ENCODE peak calls at places on chromosomes 3 and 15, in nine cellular contexts. One of them, this sample, is unnamed.

GRCh38 chr15:99181544-99181943 is 67.8 kb downstream of the TTC23 start:
- DNase-seq in astrocyte of the spinal cord: no peak
- DNase-seq in retina: peak; percentile 22
- DNase-seq in type B pancreatic cell: no peak
- DNase-seq in C1 segment of cervical spinal cord: no peak
- DNase-seq in RPMI8226: no peak
- DNase-seq in hepatocyte: no peak
- DNase-seq in globus pallidus: peak; percentile 13
- DNase-seq in neural crest cell: no peak
- DNase-seq in this sample: peak; percentile 89

GRCh38 chr15:56295433-56295832 is 51.8 kb upstream of the RFX7 start:
- DNase-seq in astrocyte of the spinal cord: no peak
- DNase-seq in retina: no peak
- DNase-seq in type B pancreatic cell: no peak
- DNase-seq in C1 segment of cervical spinal cord: no peak
- DNase-seq in RPMI8226: no peak
- DNase-seq in hepatocyte: no peak
- DNase-seq in globus pallidus: no peak
- DNase-seq in neural crest cell: no peak
- DNase-seq in this sample: no peak

GRCh38 chr15:90019611-90020010 is 18.5 kb downstream of the ZNF710 start:
- DNase-seq in astrocyte of the spinal cord: no peak
- DNase-seq in retina: no peak
- DNase-seq in type B pancreatic cell: no peak
- DNase-seq in C1 segment of cervical spinal cord: no peak
- DNase-seq in RPMI8226: no peak
- DNase-seq in hepatocyte: no peak
- DNase-seq in globus pallidus: no peak
- DNase-seq in neural crest cell: no peak
- DNase-seq in this sample: no peak

GRCh38 chr3:158074591-158074990 is 31.6 kb downstream of the SHOX2 start:
- DNase-seq in astrocyte of the spinal cord: no peak
- DNase-seq in retina: no peak
- DNase-seq in type B pancreatic cell: no peak
- DNase-seq in C1 segment of cervical spinal cord: no peak
- DNase-seq in RPMI8226: no peak
- DNase-seq in hepatocyte: no peak
- DNase-seq in globus pallidus: no peak
- DNase-seq in neural crest cell: no peak
- DNase-seq in this sample: no peak

GRCh38 chr3:43401171-43401570 is 114.8 kb downstream of the SNRK start:
- DNase-seq in astrocyte of the spinal cord: no peak
- DNase-seq in retina: no peak
- DNase-seq in type B pancreatic cell: no peak
- DNase-seq in C1 segment of cervical spinal cord: no peak
- DNase-seq in RPMI8226: no peak
- DNase-seq in hepatocyte: no peak
- DNase-seq in globus pallidus: no peak
- DNase-seq in neural crest cell: no peak
- DNase-seq in this sample: no peak

GRCh38 chr3:67646586-67647234 is 7.7 kb downstream of the SUCLG2 start:
- DNase-seq in astrocyte of the spinal cord: peak; percentile 52
- DNase-seq in retina: no peak
- DNase-seq in type B pancreatic cell: no peak
- DNase-seq in C1 segment of cervical spinal cord: no peak
- DNase-seq in RPMI8226: no peak
- DNase-seq in hepatocyte: no peak
- DNase-seq in globus pallidus: no peak
- DNase-seq in neural crest cell: no peak
- DNase-seq in this sample: no peak

GRCh38 chr3:151726016-151726415 is 7.7 kb upstream of the AADACL2 start:
- DNase-seq in astrocyte of the spinal cord: no peak
- DNase-seq in retina: no peak
- DNase-seq in type B pancreatic cell: no peak
- DNase-seq in C1 segment of cervical spinal cord: no peak
- DNase-seq in RPMI8226: no peak
- DNase-seq in hepatocyte: no peak
- DNase-seq in globus pallidus: no peak
- DNase-seq in neural crest cell: no peak
- DNase-seq in this sample: no peak

GRCh38 chr15:92000709-92001108 is 147.2 kb downstream of the SLCO3A1 start:
- DNase-seq in astrocyte of the spinal cord: no peak
- DNase-seq in retina: peak; percentile 56
- DNase-seq in type B pancreatic cell: no peak
- DNase-seq in C1 segment of cervical spinal cord: no peak
- DNase-seq in RPMI8226: no peak
- DNase-seq in hepatocyte: no peak
- DNase-seq in globus pallidus: no peak
- DNase-seq in neural crest cell: peak; percentile 14
- DNase-seq in this sample: no peak

GRCh38 chr3:15989419-15989818 is 185.1 kb upstream of the GALNT15 start:
- DNase-seq in astrocyte of the spinal cord: no peak
- DNase-seq in retina: no peak
- DNase-seq in type B pancreatic cell: no peak
- DNase-seq in C1 segment of cervical spinal cord: no peak
- DNase-seq in RPMI8226: no peak
- DNase-seq in hepatocyte: no peak
- DNase-seq in globus pallidus: no peak
- DNase-seq in neural crest cell: no peak
- DNase-seq in this sample: no peak

GRCh38 chr3:66998899-66999235 is 760 bp downstream of the KBTBD8 start:
- DNase-seq in astrocyte of the spinal cord: peak; percentile 40
- DNase-seq in retina: no peak
- DNase-seq in type B pancreatic cell: no peak
- DNase-seq in C1 segment of cervical spinal cord: peak; percentile 42
- DNase-seq in RPMI8226: no peak
- DNase-seq in hepatocyte: no peak
- DNase-seq in globus pallidus: no peak
- DNase-seq in neural crest cell: no peak
- DNase-seq in this sample: no peak

GRCh38 chr3:173092038-173092437 is 49.0 kb downstream of the SPATA16 start:
- DNase-seq in astrocyte of the spinal cord: no peak
- DNase-seq in retina: no peak
- DNase-seq in type B pancreatic cell: no peak
- DNase-seq in C1 segment of cervical spinal cord: no peak
- DNase-seq in RPMI8226: no peak
- DNase-seq in hepatocyte: no peak
- DNase-seq in globus pallidus: no peak
- DNase-seq in neural crest cell: no peak
- DNase-seq in this sample: no peak

GRCh38 chr3:172836390-172836997 is 86.0 kb downstream of the ECT2 start:
- DNase-seq in astrocyte of the spinal cord: peak; percentile 49
- DNase-seq in retina: no peak
- DNase-seq in type B pancreatic cell: no peak
- DNase-seq in C1 segment of cervical spinal cord: no peak
- DNase-seq in RPMI8226: peak; percentile 71
- DNase-seq in hepatocyte: peak; percentile 57
- DNase-seq in globus pallidus: peak; percentile 55
- DNase-seq in neural crest cell: peak; percentile 57
- DNase-seq in this sample: no peak

GRCh38 chr3:29853841-29854397 is 573.0 kb downstream of the RBMS3 start:
- DNase-seq in astrocyte of the spinal cord: no peak
- DNase-seq in retina: no peak
- DNase-seq in type B pancreatic cell: no peak
- DNase-seq in C1 segment of cervical spinal cord: no peak
- DNase-seq in RPMI8226: no peak
- DNase-seq in hepatocyte: no peak
- DNase-seq in globus pallidus: no peak
- DNase-seq in neural crest cell: no peak
- DNase-seq in this sample: no peak

GRCh38 chr15:66165856-66166255 is 87.7 kb downstream of the MEGF11 start:
- DNase-seq in astrocyte of the spinal cord: no peak
- DNase-seq in retina: no peak
- DNase-seq in type B pancreatic cell: no peak
- DNase-seq in C1 segment of cervical spinal cord: no peak
- DNase-seq in RPMI8226: no peak
- DNase-seq in hepatocyte: no peak
- DNase-seq in globus pallidus: no peak
- DNase-seq in neural crest cell: no peak
- DNase-seq in this sample: no peak

GRCh38 chr15:72354496-72354895 is 21.3 kb downstream of the HEXA start:
- DNase-seq in astrocyte of the spinal cord: no peak
- DNase-seq in retina: no peak
- DNase-seq in type B pancreatic cell: no peak
- DNase-seq in C1 segment of cervical spinal cord: no peak
- DNase-seq in RPMI8226: no peak
- DNase-seq in hepatocyte: no peak
- DNase-seq in globus pallidus: no peak
- DNase-seq in neural crest cell: no peak
- DNase-seq in this sample: no peak

GRCh38 chr3:40996827-40997710 is 202.2 kb upstream of the CTNNB1 start:
- DNase-seq in astrocyte of the spinal cord: no peak
- DNase-seq in retina: no peak
- DNase-seq in type B pancreatic cell: no peak
- DNase-seq in C1 segment of cervical spinal cord: no peak
- DNase-seq in RPMI8226: no peak
- DNase-seq in hepatocyte: no peak
- DNase-seq in globus pallidus: no peak
- DNase-seq in neural crest cell: no peak
- DNase-seq in this sample: no peak

GRCh38 chr3:141452045-141452444 is 34.8 kb upstream of the RASA2 start:
- DNase-seq in astrocyte of the spinal cord: peak; percentile 80
- DNase-seq in retina: peak; percentile 22
- DNase-seq in type B pancreatic cell: no peak
- DNase-seq in C1 segment of cervical spinal cord: no peak
- DNase-seq in RPMI8226: peak; percentile 76
- DNase-seq in hepatocyte: peak; percentile 66
- DNase-seq in globus pallidus: peak; percentile 72
- DNase-seq in neural crest cell: no peak
- DNase-seq in this sample: no peak

GRCh38 chr3:133742351-133743091 is 3.7 kb upstream of the TF start:
- DNase-seq in astrocyte of the spinal cord: peak; percentile 77
- DNase-seq in retina: peak; percentile 70
- DNase-seq in type B pancreatic cell: no peak
- DNase-seq in C1 segment of cervical spinal cord: no peak
- DNase-seq in RPMI8226: no peak
- DNase-seq in hepatocyte: no peak
- DNase-seq in globus pallidus: peak; percentile 85
- DNase-seq in neural crest cell: no peak
- DNase-seq in this sample: no peak